ENCODE peak calls at places on chromosomes 12 and 14, in nine cellular contexts. T is NB4, Q is uterus, H is ovary, P is H54, A is heart left ventricle, I is body of pancreas, V is IMR-90, M is adrenal gland. R is an unnamed sample.
A peak's percentile ranks its signal among the peaks of the same experiment; 100 is the strongest.

GRCh38 chr14:69636051-69636639 is 24.7 kb downstream of the SUSD6 start:
- DNase-seq in M (no peak), P (no peak), I (no peak), H (no peak), V (no peak), T (no peak), Q (no peak), A (peak; percentile 27), R (no peak)

GRCh38 chr12:42426733-42427132 is 100.8 kb downstream of the PPHLN1 start:
- DNase-seq in M (no peak), P (peak; percentile 30), T (peak; percentile 44), V (peak; percentile 72), Q (no peak), A (no peak), I (no peak), H (no peak), R (no peak)

GRCh38 chr12:128637616-128638606 is 185.8 kb downstream of the SLC15A4 start:
- DNase-seq in A (no peak), T (no peak), I (no peak), P (no peak), Q (no peak), M (no peak), V (no peak), H (no peak), R (no peak)

GRCh38 chr12:9615420-9616135 is 7.9 kb upstream of the KLRB1 start:
- DNase-seq in T (peak; percentile 56), V (no peak), I (no peak), Q (no peak), A (no peak), H (no peak), M (no peak), P (no peak), R (no peak)

GRCh38 chr12:117076410-117077372 is 22.5 kb downstream of the TESC start:
- DNase-seq in P (no peak), Q (no peak), H (no peak), M (no peak), V (no peak), T (peak; percentile 92), I (no peak), A (no peak), R (no peak)

GRCh38 chr14:56198438-56198837 is 80.2 kb downstream of the PELI2 start:
- DNase-seq in A (no peak), Q (peak; percentile 23), P (no peak), V (no peak), T (no peak), H (no peak), M (no peak), I (no peak), R (no peak)

GRCh38 chr14:49633650-49634546 is 1.1 kb downstream of the DNAAF2 start:
- DNase-seq in P (peak; percentile 72), V (peak; percentile 95), I (peak; percentile 94), T (peak; percentile 98), A (peak; percentile 94), H (peak; percentile 91), M (peak; percentile 93), Q (peak; percentile 92), R (peak; percentile 95)

GRCh38 chr14:28609228-28609828 is 157.3 kb upstream of the FOXG1 start:
- DNase-seq in V (peak; percentile 1), A (no peak), I (peak; percentile 50), Q (no peak), P (no peak), H (no peak), M (peak; percentile 38), T (peak; percentile 65), R (peak; percentile 82)

GRCh38 chr12:98701166-98701565 is 56.1 kb downstream of the APAF1 start:
- DNase-seq in A (no peak), V (peak; percentile 22), I (no peak), H (no peak), T (no peak), M (no peak), P (no peak), Q (no peak), R (no peak)

GRCh38 chr14:78164226-78164853 is 5.8 kb upstream of the NRXN3 start:
- DNase-seq in T (peak; percentile 42), M (no peak), H (no peak), A (no peak), I (peak; percentile 13), V (no peak), P (peak; percentile 18), Q (no peak), R (peak; percentile 65)

GRCh38 chr14:21263284-21264024 is 5.8 kb downstream of the HNRNPC start:
- DNase-seq in Q (no peak), M (no peak), T (peak; percentile 35), A (no peak), V (peak; percentile 49), H (no peak), P (no peak), I (no peak), R (no peak)

GRCh38 chr12:67701121-67701520 is 52.6 kb downstream of the DYRK2 start:
- DNase-seq in I (no peak), A (no peak), Q (no peak), H (no peak), V (peak; percentile 69), M (no peak), P (no peak), T (no peak), R (no peak)

GRCh38 chr12:132466241-132467188 is 23.4 kb upstream of the FBRSL1 start:
- DNase-seq in P (no peak), V (no peak), H (peak; percentile 22), T (no peak), M (peak; percentile 42), Q (no peak), I (peak; percentile 41), A (no peak), R (peak; percentile 48)

GRCh38 chr12:18578191-18578590 is 159.6 kb downstream of the PLCZ1 start:
- DNase-seq in M (no peak), Q (no peak), V (peak; percentile 59), P (no peak), T (no peak), I (no peak), A (no peak), H (no peak), R (no peak)

GRCh38 chr12:47843226-47843980 is 23.7 kb upstream of the HDAC7 start:
- DNase-seq in P (no peak), V (no peak), A (no peak), M (no peak), I (no peak), T (no peak), H (no peak), Q (no peak), R (no peak)

GRCh38 chr12:57085999-57086950 is 2.6 kb upstream of the NAB2 start:
- DNase-seq in A (peak; percentile 82), T (peak; percentile 84), H (peak; percentile 80), I (peak; percentile 43), Q (peak; percentile 88), P (no peak), V (peak; percentile 83), M (peak; percentile 56), R (peak; percentile 76)

GRCh38 chr12:6332459-6332858 is 9.4 kb downstream of the TNFRSF1A start:
- DNase-seq in M (no peak), I (no peak), P (no peak), T (peak; percentile 60), Q (no peak), H (no peak), A (no peak), V (peak; percentile 90), R (no peak)

GRCh38 chr12:69442894-69443293 is 27.3 kb upstream of the FRS2 start:
- DNase-seq in P (peak; percentile 12), Q (no peak), H (no peak), A (no peak), M (no peak), V (peak; percentile 74), T (no peak), I (no peak), R (no peak)

GRCh38 chr12:18343708-18344107 is 82.4 kb downstream of the PIK3C2G start:
- DNase-seq in I (no peak), Q (no peak), A (no peak), V (no peak), T (no peak), H (no peak), M (no peak), P (no peak), R (no peak)

GRCh38 chr14:93023039-93023438 is 92.7 kb downstream of the ITPK1 start:
- DNase-seq in M (no peak), T (peak; percentile 67), A (no peak), I (no peak), Q (no peak), H (no peak), V (no peak), P (no peak), R (peak; percentile 54)

GRCh38 chr12:28223853-28224252 is 33.6 kb downstream of the CCDC91 start:
- DNase-seq in Q (no peak), I (no peak), V (no peak), A (no peak), T (no peak), H (no peak), M (no peak), P (no peak), R (no peak)

DNA sequence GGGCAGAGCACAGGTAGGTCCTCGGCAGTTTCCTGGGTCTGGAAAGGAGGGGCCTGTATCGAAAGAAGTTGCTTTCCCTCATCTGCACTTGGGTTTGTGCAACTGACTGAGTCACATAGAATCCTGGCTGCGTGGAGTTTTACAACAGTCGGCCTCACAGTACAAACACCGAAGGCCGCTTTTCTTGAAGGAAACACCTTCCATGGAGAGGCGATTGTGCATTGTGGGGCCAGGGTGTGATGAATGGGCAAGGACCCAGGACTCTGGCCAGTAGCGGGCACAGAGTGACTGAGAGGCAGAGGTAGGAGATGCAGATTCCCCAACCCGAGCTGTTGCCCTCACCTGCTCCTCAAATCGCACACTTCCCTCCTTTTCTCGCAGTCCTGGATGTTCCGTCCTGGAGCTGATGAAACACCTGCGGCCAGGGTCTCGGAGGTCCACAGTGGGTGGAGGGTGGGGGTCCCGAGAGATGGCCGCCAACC is 7.7 kb downstream of the CCND2 start:
- DNase-seq in A (no peak), H (no peak), T (no peak), I (no peak), P (no peak), V (no peak), M (peak; percentile 34), Q (no peak), R (no peak)
- TF ChIP-seq POLR2A in A (no peak), H (no peak), T (no peak), I (no peak), P (no peak), V (no peak), M (peak; percentile 42), Q (no peak), R (no peak)

GRCh38 chr12:46370792-46371717 is 1.5 kb downstream of the SLC38A2 start:
- DNase-seq in I (peak; percentile 92), M (peak; percentile 94), P (peak; percentile 62), T (peak; percentile 95), Q (peak; percentile 92), H (peak; percentile 91), V (peak; percentile 79), A (peak; percentile 93), R (peak; percentile 92)
- TF ChIP-seq POLR2A in I (peak; percentile 85), M (peak; percentile 83), P (peak; percentile 52), T (peak; percentile 86), Q (peak; percentile 95), H (peak; percentile 57), V (peak; percentile 86), A (peak; percentile 61), R (peak; percentile 48)

GRCh38 chr14:77027538-77028383 is 747 bp downstream of the IRF2BPL start:
- DNase-seq in V (peak; percentile 81), H (peak; percentile 89), T (peak; percentile 83), I (peak; percentile 75), Q (peak; percentile 85), M (peak; percentile 83), A (peak; percentile 85), P (no peak), R (peak; percentile 78)
- TF ChIP-seq POLR2A in V (no peak), H (peak; percentile 41), T (no peak), I (peak; percentile 75), Q (peak; percentile 2), M (peak; percentile 65), A (no peak), P (no peak), R (no peak)

GRCh38 chr14:100345711-100346110 is 22.6 kb downstream of the SLC25A47 start:
- DNase-seq in P (no peak), I (no peak), A (no peak), M (no peak), V (no peak), Q (no peak), H (no peak), T (no peak), R (no peak)
- TF ChIP-seq POLR2A in P (no peak), I (no peak), A (no peak), M (no peak), V (no peak), Q (no peak), H (no peak), T (no peak), R (no peak)